ENCODE peak calls at places on chromosomes 7 and 10, in five cellular contexts. Z is psoas muscle; D is CD4-positive, alpha-beta memory T cell; B is endodermal cell; N is cardiac muscle cell. G is an unnamed sample.

GRCh38 chr10:28202941-28203352 is 99.9 kb downstream of the MPP7 start:
- DNase-seq in Z (peak; percentile 35), D (no peak), B (no peak), N (no peak), G (no peak)

GRCh38 chr10:59904431-59905065 is 1.8 kb downstream of the CCDC6 start:
- DNase-seq in Z (no peak), D (no peak), B (peak; percentile 61), N (peak; percentile 36), G (no peak)

GRCh38 chr7:90642978-90643377 is 46.9 kb downstream of the CDK14 start:
- DNase-seq in Z (no peak), D (no peak), B (no peak), N (no peak), G (no peak)

GRCh38 chr7:109772161-109772560 is 1202.5 kb downstream of the DNAJB9 start:
- DNase-seq in Z (no peak), D (no peak), B (no peak), N (no peak), G (no peak)

GRCh38 chr7:66894463-66895080 is 26.5 kb upstream of the TMEM248 start:
- DNase-seq in Z (no peak), D (peak; percentile 11), B (peak; percentile 91), N (peak; percentile 38), G (peak; percentile 80)

GRCh38 chr10:94194256-94194655 is 168.5 kb downstream of the NOC3L start:
- DNase-seq in Z (no peak), D (no peak), B (no peak), N (no peak), G (no peak)

GRCh38 chr7:5423844-5424688 is 432 bp upstream of the TNRC18 start:
- DNase-seq in Z (peak; percentile 95), D (peak; percentile 42), B (peak; percentile 99), N (peak; percentile 99), G (peak; percentile 99)

GRCh38 chr7:17709127-17709526 is 231.2 kb downstream of the SNX13 start:
- DNase-seq in Z (no peak), D (no peak), B (no peak), N (no peak), G (no peak)

GRCh38 chr10:24721254-24722106 is 2.2 kb downstream of the ARHGAP21 start:
- DNase-seq in Z (no peak), D (no peak), B (peak; percentile 77), N (peak; percentile 44), G (no peak)

GRCh38 chr10:31004611-31005193 is 27.0 kb downstream of the ZNF438 start:
- DNase-seq in Z (no peak), D (no peak), B (no peak), N (no peak), G (no peak)

GRCh38 chr7:86926732-86927131 is 132.7 kb downstream of the ELAPOR2 start:
- DNase-seq in Z (no peak), D (peak; percentile 60), B (peak; percentile 71), N (peak; percentile 69), G (peak; percentile 36)

GRCh38 chr10:121591186-121591585 is 7.1 kb downstream of the FGFR2 start:
- DNase-seq in Z (no peak), D (no peak), B (no peak), N (no peak), G (no peak)
- H3K4me1 ChIP-seq in Z (no peaks in the 10 kb centered on the region), D (no peaks in the 10 kb centered on the region), B (peaks cover 8% of the 10 kb centered on the region), N (peaks cover 42% of the 10 kb centered on the region), G (peaks cover 14% of the 10 kb centered on the region)

GRCh38 chr7:158864507-158864820 is 8.1 kb downstream of the DYNC2I1 start:
- DNase-seq in Z (no peak), D (no peak), B (no peak), N (no peak), G (no peak)
- H3K4me3 ChIP-seq in Z (peak overlapping the region; percentile 63), D (peak overlapping the region; percentile 50), B (peak overlapping the region; percentile 77), N (no peak overlapping the region), G (no peak overlapping the region)

DNA sequence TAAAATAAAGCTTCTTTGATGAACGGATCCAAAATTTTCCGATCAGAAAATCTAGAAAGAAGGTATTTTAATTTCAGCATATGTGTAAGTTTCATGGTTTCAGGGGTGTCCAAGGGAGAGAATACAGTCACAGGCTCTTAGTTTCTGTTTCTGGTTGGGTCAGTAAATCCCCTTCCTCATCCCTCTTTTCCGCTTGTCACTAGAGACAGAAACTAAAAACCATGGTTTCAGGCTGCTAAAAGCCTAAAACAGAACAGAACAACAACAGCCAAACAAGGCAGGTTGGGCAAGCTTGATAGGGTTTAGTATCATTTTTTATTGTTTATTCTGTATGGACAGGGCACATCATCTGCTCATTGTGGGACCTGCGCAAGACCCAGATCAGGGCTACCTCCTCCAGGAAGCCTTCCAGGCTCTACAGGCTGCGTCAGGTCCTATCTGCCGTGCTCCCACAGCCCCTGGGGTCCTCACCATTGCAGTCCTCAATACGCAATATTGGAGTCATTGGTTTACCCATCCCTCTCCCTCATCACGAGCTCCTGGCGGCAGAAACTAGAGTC is 70.3 kb upstream of the CUX1 start:
- DNase-seq in Z (no peak), D (no peak), B (no peak), N (no peak), G (no peak)
- H3K4me1 ChIP-seq in Z (no peaks in the 10 kb centered on the region), D (peaks cover 6% of the 10 kb centered on the region), B (no peaks in the 10 kb centered on the region), N (peaks cover 10% of the 10 kb centered on the region), G (peaks cover 3% of the 10 kb centered on the region)

GRCh38 chr7:19107392-19108147 is 9.9 kb downstream of the TWIST1 start:
- DNase-seq in Z (peak; percentile 13), D (no peak), B (peak; percentile 83), N (peak; percentile 68), G (peak; percentile 46)
- H3K4me3 ChIP-seq in Z (peak overlapping the region; percentile 50), D (no peak overlapping the region), B (peak overlapping the region; percentile 80), N (peak overlapping the region; percentile 29), G (peak overlapping the region; percentile 44)

DNA sequence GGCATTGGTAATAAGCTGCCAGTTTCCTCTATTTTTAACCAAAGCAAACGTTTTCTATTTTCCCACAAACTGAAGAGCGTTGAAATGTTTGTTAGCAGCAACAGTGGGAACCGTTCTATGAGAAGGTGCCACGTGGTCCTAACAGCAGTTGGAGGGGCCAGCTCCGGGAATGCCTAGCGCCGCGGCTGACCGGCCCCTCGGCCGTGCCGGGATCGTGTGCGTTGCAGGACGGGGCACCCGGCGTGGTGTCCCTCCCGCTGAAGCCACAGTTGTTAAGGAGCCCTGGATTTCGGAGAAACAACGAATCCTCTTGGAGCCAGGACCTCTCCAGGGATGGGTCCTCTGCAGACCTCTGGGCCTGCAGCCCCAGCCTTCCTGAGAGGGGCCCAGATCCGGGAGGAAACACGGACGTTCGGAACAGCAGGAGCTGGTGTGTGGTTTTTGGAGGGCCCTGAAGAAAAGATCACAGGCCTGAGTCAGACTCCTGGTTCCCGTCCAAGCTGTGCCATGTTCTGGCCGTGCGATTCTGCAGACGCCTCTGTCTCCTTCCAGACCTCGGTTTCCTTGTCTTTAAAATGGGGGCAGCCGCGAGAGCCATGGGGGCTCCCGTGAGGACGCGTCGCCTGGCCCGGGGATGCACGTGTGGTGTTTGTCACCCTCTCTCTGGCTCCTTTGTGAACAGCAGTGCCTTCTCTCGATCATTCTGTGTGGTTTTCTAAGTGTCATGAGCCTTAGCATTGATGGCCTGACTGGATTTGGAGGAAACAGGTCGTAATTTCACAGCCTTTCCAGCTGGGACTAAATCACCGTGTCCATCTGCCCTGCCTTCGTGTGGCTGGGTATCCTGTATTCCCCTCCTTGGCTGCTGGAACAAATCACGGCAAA is 40.4 kb downstream of the FAM20C start:
- DNase-seq in Z (no peak), D (no peak), B (no peak), N (no peak), G (no peak)
- H3K4me1 ChIP-seq in Z (peaks cover 75% of the 10 kb centered on the region), D (no peaks in the 10 kb centered on the region), B (no peaks in the 10 kb centered on the region), N (no peaks in the 10 kb centered on the region), G (peaks cover 19% of the 10 kb centered on the region)

DNA sequence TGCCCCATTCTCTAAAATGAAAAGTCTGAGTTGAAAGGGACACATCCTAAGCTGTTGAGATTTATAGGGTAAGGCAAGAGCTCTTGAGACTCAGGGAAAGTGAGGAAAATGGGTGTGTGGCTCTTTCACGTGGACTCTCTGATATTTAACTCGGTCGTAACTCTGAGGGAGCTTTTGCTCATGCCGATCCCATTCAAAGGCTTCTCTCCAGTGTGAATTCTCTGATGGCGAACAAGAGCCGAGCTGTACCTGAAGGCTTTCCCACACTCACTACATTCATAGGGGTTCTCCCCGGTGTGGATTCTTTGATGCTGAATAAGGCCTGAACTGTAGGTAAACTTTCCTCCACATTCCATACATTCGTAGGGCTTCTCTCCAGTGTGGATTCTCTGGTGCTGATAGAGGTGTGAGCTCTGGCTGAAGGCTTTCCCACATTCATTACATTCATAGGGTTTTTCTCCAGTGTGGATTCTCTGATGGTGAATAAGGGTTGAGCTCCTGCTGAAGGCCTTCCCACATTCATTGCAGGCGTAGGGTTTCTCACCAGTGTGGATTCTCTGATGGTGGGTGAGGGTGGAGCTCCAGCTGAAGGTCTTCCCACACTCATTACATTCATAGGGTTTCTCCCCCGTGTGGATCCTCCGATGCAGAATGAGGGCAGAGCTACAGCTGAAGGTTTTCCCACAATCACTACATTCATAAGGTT is 10.4 kb downstream of the ZNF3 start:
- DNase-seq in Z (no peak), D (no peak), B (peak; percentile 39), N (no peak), G (no peak)
- H3K4me3 ChIP-seq in Z (no peak overlapping the region), D (no peak overlapping the region), B (peak overlapping the region; percentile 70), N (no peak overlapping the region), G (no peak overlapping the region)

GRCh38 chr7:73827568-73828106 is 3.2 kb upstream of the CLDN4 start:
- DNase-seq in Z (no peak), D (no peak), B (peak; percentile 83), N (peak; percentile 57), G (no peak)

GRCh38 chr7:73829921-73830617 is 727 bp upstream of the CLDN4 start:
- DNase-seq in Z (no peak), D (no peak), B (no peak), N (no peak), G (no peak)

GRCh38 chr7:73828107-73828803 is 2.5 kb upstream of the CLDN4 start:
- DNase-seq in Z (no peak), D (peak; percentile 22), B (no peak), N (no peak), G (no peak)

GRCh38 chr7:73829505-73829904 is 1.3 kb upstream of the CLDN4 start:
- DNase-seq in Z (no peak), D (no peak), B (peak; percentile 67), N (no peak), G (no peak)

DNA sequence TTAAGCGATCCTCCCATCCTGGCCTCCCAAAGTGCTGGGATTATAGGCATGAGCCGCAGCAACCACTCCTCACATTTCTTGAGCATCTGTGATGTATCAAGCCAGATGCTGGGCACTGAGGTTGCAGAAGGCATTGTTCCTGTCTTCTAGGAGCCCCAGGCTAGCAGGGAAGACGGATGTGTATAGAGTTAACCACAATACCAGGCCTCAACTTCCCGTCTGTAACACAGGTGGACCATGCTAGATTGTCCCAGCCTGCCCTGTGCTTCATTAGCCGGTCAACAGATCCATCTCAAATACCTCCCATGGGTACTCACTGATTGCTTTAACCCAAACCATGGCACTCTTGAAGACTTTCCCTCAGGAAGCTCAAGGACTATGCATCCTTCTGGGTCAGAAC is 1.8 kb upstream of the CLDN4 start:
- DNase-seq in Z (no peak), D (no peak), B (no peak), N (no peak), G (no peak)
- H3K4me1 ChIP-seq in Z (peaks cover 10% of the 10 kb centered on the region), D (peaks cover 29% of the 10 kb centered on the region), B (peaks cover 3% of the 10 kb centered on the region), N (peaks cover 11% of the 10 kb centered on the region), G (peaks cover 23% of the 10 kb centered on the region)

G was measured in NT2/D1.